ENCODE peak calls at places on chromosomes 1 and 21, in six cellular contexts. D, N, Y, L, E and R are unnamed samples.

GRCh38 chr1:156540955-156541354 is 31.4 kb downstream of the IQGAP3 start:
- DNase-seq in Y (peak; percentile 20), D (no peak), L (no peak), E (no peak), N (no peak), R (no peak)

GRCh38 chr1:148362930-148363810 is 119.9 kb downstream of the PPIAL4G start:
- DNase-seq in E (no peak), Y (no peak), D (no peak), L (no peak), N (no peak), R (no peak)

GRCh38 chr1:201268604-201269151 is 14.6 kb upstream of the PKP1 start:
- DNase-seq in Y (peak; percentile 84), L (peak; percentile 62), E (no peak), N (no peak), D (peak; percentile 57), R (peak; percentile 44)

GRCh38 chr1:226772456-226773139 is 33.5 kb upstream of the ITPKB start:
- DNase-seq in L (no peak), N (no peak), D (no peak), Y (no peak), E (no peak), R (no peak)

GRCh38 chr1:107019166-107019565 is 37.3 kb upstream of the PRMT6 start:
- DNase-seq in N (no peak), E (no peak), Y (peak; percentile 65), D (no peak), L (no peak), R (no peak)

GRCh38 chr1:229086091-229086490 is 184.8 kb upstream of the RAB4A start:
- DNase-seq in L (no peak), Y (no peak), D (no peak), N (no peak), E (no peak), R (no peak)

GRCh38 chr1:160093069-160093395 is 5.4 kb downstream of the IGSF8 start:
- DNase-seq in L (peak; percentile 75), E (no peak), Y (no peak), N (no peak), D (no peak), R (no peak)

GRCh38 chr21:39881661-39882060 is 14.4 kb downstream of the PCP4 start:
- DNase-seq in Y (no peak), L (no peak), D (no peak), E (no peak), N (no peak), R (no peak)

GRCh38 chr1:223707270-223708000 is 4.9 kb upstream of the CAPN2 start:
- DNase-seq in Y (peak; percentile 100), D (peak; percentile 72), L (no peak), N (peak; percentile 92), E (peak; percentile 71), R (no peak)

GRCh38 chr1:19157653-19158052 is 52.4 kb downstream of the UBR4 start:
- DNase-seq in E (no peak), N (no peak), L (no peak), Y (no peak), D (no peak), R (no peak)

GRCh38 chr1:226977973-226978344 is 37.9 kb downstream of the COQ8A start:
- DNase-seq in L (no peak), N (no peak), E (no peak), D (no peak), Y (no peak), R (no peak)

GRCh38 chr1:111625263-111625662 is 5.7 kb downstream of the RAP1A start:
- DNase-seq in D (no peak), E (no peak), N (no peak), L (no peak), Y (no peak), R (no peak)

DNA sequence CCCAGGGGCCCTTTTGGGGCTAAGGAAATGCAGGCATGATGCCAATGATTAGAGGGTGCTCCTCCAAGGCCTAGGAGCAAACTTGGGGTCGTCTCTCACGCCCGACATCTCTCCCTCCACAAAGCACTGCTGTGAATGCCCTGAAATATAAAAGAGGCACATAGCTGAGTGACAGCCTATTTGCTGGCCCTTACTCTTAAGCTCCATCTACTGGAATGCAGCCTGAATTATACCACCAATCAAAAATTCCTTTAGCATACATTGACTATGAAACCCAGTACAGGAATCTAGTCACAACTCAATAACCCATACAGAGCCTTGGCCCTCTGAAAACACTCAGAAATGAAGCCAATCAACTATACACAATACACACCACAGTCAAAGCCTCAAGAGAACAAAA is 105.5 kb downstream of the LRIG2 start:
- DNase-seq in N (no peak), D (no peak), L (no peak), Y (no peak), E (no peak), R (no peak)
- TF ChIP-seq CTCF in N (no peak), D (no peak), L (no peak), Y (no peak), E (no peak), R (no peak)

GRCh38 chr1:202811296-202812175 is 782 bp downstream of the PCAT6 start:
- DNase-seq in D (no peak), L (peak; percentile 88), Y (peak; percentile 13), E (no peak), N (peak; percentile 33), R (no peak)
- TF ChIP-seq POLR2A in D (no peak), L (no peak), Y (no peak), E (no peak), N (no peak), R (no peak)

DNA sequence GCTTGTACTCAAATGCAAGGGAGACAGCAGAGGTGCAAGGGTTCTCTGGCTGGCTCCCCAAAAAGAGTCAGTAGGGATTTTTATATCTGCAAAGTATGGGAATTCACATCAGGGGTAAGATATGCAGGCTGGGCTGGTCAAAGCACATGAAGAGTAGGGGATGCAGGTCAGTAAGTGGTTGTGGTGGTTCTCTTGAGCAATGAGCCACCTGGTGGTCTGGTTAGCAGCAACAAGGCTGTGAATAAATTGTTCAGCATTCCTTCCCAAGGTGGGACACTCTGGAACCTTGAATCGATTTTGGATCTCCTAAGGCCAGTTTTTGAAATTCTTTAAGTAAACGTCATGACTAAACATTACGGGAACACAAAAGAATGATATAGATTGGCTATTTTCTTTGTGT is 563.0 kb upstream of the NEGR1 start:
- DNase-seq in D (no peak), E (no peak), L (no peak), Y (no peak), N (no peak), R (no peak)
- TF ChIP-seq CTCF in D (no peak), E (no peak), L (no peak), Y (no peak), N (no peak), R (no peak)

GRCh38 chr1:2384941-2385481 is 6.3 kb downstream of the MORN1 start:
- DNase-seq in L (peak; percentile 77), Y (no peak), D (no peak), E (peak; percentile 30), N (peak; percentile 25), R (no peak)

GRCh38 chr1:2385606-2386280 is 5.6 kb downstream of the MORN1 start:
- DNase-seq in N (peak; percentile 22), L (peak; percentile 53), E (peak; percentile 24), D (no peak), Y (no peak), R (peak; percentile 80)

GRCh38 chr1:2384130-2384860 is 7.1 kb downstream of the MORN1 start:
- DNase-seq in D (no peak), Y (no peak), E (no peak), L (peak; percentile 60), N (no peak), R (no peak)

GRCh38 chr1:2388004-2388913 is 3.1 kb downstream of the MORN1 start:
- DNase-seq in E (peak; percentile 13), D (no peak), L (peak; percentile 72), Y (no peak), N (peak; percentile 20), R (peak; percentile 81)

GRCh38 chr1:2386636-2387611 is 4.4 kb downstream of the MORN1 start:
- DNase-seq in L (peak; percentile 65), E (peak; percentile 31), Y (no peak), N (no peak), D (no peak), R (peak; percentile 76)
- TF ChIP-seq POLR2A in L (no peak), E (no peak), Y (no peak), N (no peak), D (no peak), R (no peak)

GRCh38 chr21:46135782-46136181 is 19.6 kb downstream of the FTCD start:
- DNase-seq in L (no peak), N (no peak), E (no peak), D (no peak), Y (no peak), R (no peak)
- TF ChIP-seq CTCF in L (no peak), N (no peak), E (no peak), D (no peak), Y (no peak), R (no peak)

GRCh38 chr1:41610361-41610760 is 125.9 kb upstream of the EDN2 start:
- DNase-seq in N (no peak), Y (no peak), E (no peak), L (no peak), D (no peak), R (no peak)
- TF ChIP-seq POLR2A in N (no peak), Y (no peak), E (no peak), L (no peak), D (no peak), R (no peak)

GRCh38 chr1:6603851-6604558 is 1.3 kb upstream of the KLHL21 start:
- DNase-seq in L (peak; percentile 87), D (peak; percentile 84), E (peak; percentile 88), N (peak; percentile 72), Y (peak; percentile 86), R (peak; percentile 95)
- TF ChIP-seq CTCF in L (no peak), D (no peak), E (no peak), N (peak; percentile 24), Y (no peak), R (no peak)

DNA sequence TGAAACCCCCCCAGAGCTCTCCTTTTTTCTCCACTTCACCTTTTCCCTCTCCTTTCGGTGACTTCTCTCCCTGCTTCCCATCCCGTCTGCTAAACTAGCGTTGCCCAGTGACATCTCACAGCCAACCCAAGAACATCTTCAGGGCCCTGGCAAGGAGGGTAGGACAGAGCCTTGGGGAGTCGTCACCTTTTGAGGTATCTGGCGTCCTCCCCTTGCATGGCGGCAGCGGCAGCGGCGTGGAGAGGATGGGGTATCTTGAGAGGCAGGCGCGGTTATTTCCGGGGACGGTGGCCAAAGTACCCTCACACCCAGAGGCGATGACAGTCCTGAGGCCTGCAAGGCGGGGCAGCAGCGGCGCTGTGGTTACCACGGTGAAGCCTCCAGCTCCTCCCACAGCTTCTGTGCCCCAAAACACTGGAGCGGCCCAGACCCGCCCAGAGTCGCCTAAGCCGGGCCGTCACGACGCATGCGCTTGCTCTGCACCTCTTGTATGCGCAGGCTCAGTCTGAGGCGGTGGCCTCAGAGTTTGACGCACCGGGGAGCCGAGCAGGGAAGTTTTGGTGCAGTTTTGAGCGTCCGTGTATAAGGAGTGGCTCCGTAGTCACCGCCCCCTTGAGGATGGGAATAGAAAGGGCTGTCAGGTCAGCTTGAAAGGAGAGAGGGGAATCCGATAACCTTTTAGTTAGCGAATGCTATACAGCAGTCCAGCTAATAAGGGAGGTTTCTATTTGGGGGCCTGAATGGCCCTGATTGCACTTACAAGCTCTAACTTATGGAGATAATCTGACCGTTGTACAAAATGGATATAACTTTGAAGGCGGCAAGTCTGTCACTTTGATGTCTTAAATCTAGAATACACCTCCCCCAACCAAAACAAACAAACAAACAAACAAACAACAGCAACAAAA is at the start of gene KIFAP3:
- DNase-seq in E (peak; percentile 99), Y (peak; percentile 96), L (peak; percentile 99), D (peak; percentile 96), N (peak; percentile 98), R (peak; percentile 96)
- TF ChIP-seq POLR2A in E (peak; percentile 75), Y (peak; percentile 39), L (no peak), D (peak; percentile 36), N (peak; percentile 85), R (no peak)

GRCh38 chr1:11858968-11859871 is 475 bp upstream of the NPPB start:
- DNase-seq in D (peak; percentile 65), E (peak; percentile 75), N (peak; percentile 81), L (peak; percentile 85), Y (peak; percentile 49), R (no peak)
- TF ChIP-seq CTCF in D (no peak), E (no peak), N (no peak), L (no peak), Y (peak; percentile 29), R (no peak)

GRCh38 chr1:151006331-151007052 is at the start of gene MINDY1:
- DNase-seq in L (peak; percentile 88), E (peak; percentile 83), N (peak; percentile 78), Y (peak; percentile 89), D (peak; percentile 77), R (peak; percentile 78)
- TF ChIP-seq POLR2A in L (no peak), E (peak; percentile 76), N (peak; percentile 81), Y (peak; percentile 66), D (no peak), R (no peak)